ENCODE peak calls at places on chromosomes 6 and 20, in five cellular contexts. One of them, this sample, is unnamed.

GRCh38 chr6:28589234-28589951 is 63.7 kb downstream of the GPX5 start:
- DNase-seq in upper lobe of left lung: no peak
- DNase-seq in neuronal stem cell: peak
- DNase-seq in cardiac muscle cell: peak
- DNase-seq in aorta: no peak
- DNase-seq in this sample: no peak

GRCh38 chr20:25058797-25059486 is 1.0 kb upstream of the ACSS1 start:
- DNase-seq in cardiac muscle cell: no peak
- DNase-seq in upper lobe of left lung: peak
- DNase-seq in neuronal stem cell: no peak
- DNase-seq in aorta: no peak
- DNase-seq in this sample: peak

GRCh38 chr6:34152042-34152524 is 6.2 kb upstream of the GRM4 start:
- DNase-seq in aorta: no peak
- DNase-seq in cardiac muscle cell: no peak
- DNase-seq in upper lobe of left lung: no peak
- DNase-seq in neuronal stem cell: no peak
- DNase-seq in this sample: no peak

GRCh38 chr6:154569136-154569862 is 58.8 kb upstream of the CNKSR3 start:
- DNase-seq in upper lobe of left lung: no peak
- DNase-seq in neuronal stem cell: no peak
- DNase-seq in cardiac muscle cell: no peak
- DNase-seq in aorta: no peak
- DNase-seq in this sample: no peak

GRCh38 chr20:41299899-41300298 is 17.6 kb downstream of the ZHX3 start:
- DNase-seq in cardiac muscle cell: no peak
- DNase-seq in aorta: no peak
- DNase-seq in upper lobe of left lung: no peak
- DNase-seq in neuronal stem cell: no peak
- DNase-seq in this sample: no peak

GRCh38 chr6:38867726-38868125 is 152.6 kb downstream of the DNAH8 start:
- DNase-seq in aorta: no peak
- DNase-seq in upper lobe of left lung: no peak
- DNase-seq in cardiac muscle cell: no peak
- DNase-seq in neuronal stem cell: no peak
- DNase-seq in this sample: no peak

GRCh38 chr20:19207541-19207940 is 4.9 kb upstream of the SLC24A3 start:
- DNase-seq in cardiac muscle cell: no peak
- DNase-seq in upper lobe of left lung: no peak
- DNase-seq in aorta: no peak
- DNase-seq in neuronal stem cell: no peak
- DNase-seq in this sample: no peak

GRCh38 chr6:84643778-84644177 is 120.6 kb downstream of the TBX18 start:
- DNase-seq in upper lobe of left lung: no peak
- DNase-seq in aorta: no peak
- DNase-seq in cardiac muscle cell: no peak
- DNase-seq in neuronal stem cell: no peak
- DNase-seq in this sample: no peak

GRCh38 chr20:62590301-62591121 is 51.8 kb upstream of the SLCO4A1 start:
- DNase-seq in cardiac muscle cell: no peak
- DNase-seq in upper lobe of left lung: no peak
- DNase-seq in neuronal stem cell: no peak
- DNase-seq in aorta: peak
- DNase-seq in this sample: no peak

GRCh38 chr6:52610745-52611355 is 34.0 kb upstream of the TRAM2 start:
- DNase-seq in upper lobe of left lung: no peak
- DNase-seq in cardiac muscle cell: no peak
- DNase-seq in aorta: no peak
- DNase-seq in neuronal stem cell: no peak
- DNase-seq in this sample: no peak

GRCh38 chr20:10466855-10467254 is 31.8 kb downstream of the SLX4IP start:
- DNase-seq in upper lobe of left lung: no peak
- DNase-seq in cardiac muscle cell: no peak
- DNase-seq in aorta: no peak
- DNase-seq in neuronal stem cell: no peak
- DNase-seq in this sample: no peak

GRCh38 chr6:116012471-116012949 is 48.2 kb downstream of the FRK start:
- DNase-seq in aorta: no peak
- DNase-seq in upper lobe of left lung: no peak
- DNase-seq in neuronal stem cell: no peak
- DNase-seq in cardiac muscle cell: no peak
- DNase-seq in this sample: no peak

GRCh38 chr6:125974214-125974866 is 12.0 kb upstream of the TRMT11 start:
- DNase-seq in aorta: no peak
- DNase-seq in upper lobe of left lung: no peak
- DNase-seq in cardiac muscle cell: peak
- DNase-seq in neuronal stem cell: no peak
- DNase-seq in this sample: no peak

GRCh38 chr20:47266847-47267515 is 89.5 kb downstream of the ZMYND8 start:
- DNase-seq in aorta: no peak
- DNase-seq in upper lobe of left lung: no peak
- DNase-seq in cardiac muscle cell: no peak
- DNase-seq in neuronal stem cell: no peak
- DNase-seq in this sample: no peak

GRCh38 chr6:15592610-15593009 is 70.2 kb downstream of the DTNBP1 start:
- DNase-seq in upper lobe of left lung: no peak
- DNase-seq in neuronal stem cell: no peak
- DNase-seq in aorta: no peak
- DNase-seq in cardiac muscle cell: no peak
- DNase-seq in this sample: no peak

GRCh38 chr6:6284231-6284966 is 36.1 kb downstream of the F13A1 start:
- DNase-seq in aorta: no peak
- DNase-seq in upper lobe of left lung: no peak
- DNase-seq in cardiac muscle cell: no peak
- DNase-seq in neuronal stem cell: no peak
- DNase-seq in this sample: no peak

GRCh38 chr20:37989601-37990001 is 43.7 kb downstream of the TTI1 start:
- DNase-seq in aorta: no peak
- DNase-seq in cardiac muscle cell: peak
- DNase-seq in neuronal stem cell: no peak
- DNase-seq in upper lobe of left lung: peak
- DNase-seq in this sample: no peak

GRCh38 chr20:37988555-37988954 is 44.7 kb downstream of the TTI1 start:
- DNase-seq in cardiac muscle cell: no peak
- DNase-seq in upper lobe of left lung: no peak
- DNase-seq in neuronal stem cell: no peak
- DNase-seq in aorta: no peak
- DNase-seq in this sample: no peak

GRCh38 chr20:37991506-37992302 is 41.6 kb downstream of the TTI1 start:
- DNase-seq in aorta: no peak
- DNase-seq in upper lobe of left lung: no peak
- DNase-seq in neuronal stem cell: no peak
- DNase-seq in cardiac muscle cell: no peak
- DNase-seq in this sample: no peak

GRCh38 chr20:37992802-37993538 is 40.3 kb downstream of the TTI1 start:
- DNase-seq in cardiac muscle cell: peak
- DNase-seq in aorta: no peak
- DNase-seq in upper lobe of left lung: peak
- DNase-seq in neuronal stem cell: no peak
- DNase-seq in this sample: no peak

GRCh38 chr20:37990571-37991151 is 42.6 kb downstream of the TTI1 start:
- DNase-seq in neuronal stem cell: no peak
- DNase-seq in cardiac muscle cell: peak
- DNase-seq in aorta: peak
- DNase-seq in upper lobe of left lung: peak
- DNase-seq in this sample: no peak
- H3K27ac ChIP-seq in neuronal stem cell: no peak
- H3K27ac ChIP-seq in cardiac muscle cell: peak
- H3K27ac ChIP-seq in aorta: no peak
- H3K27ac ChIP-seq in upper lobe of left lung: peak
- H3K27ac ChIP-seq in this sample: no peak

GRCh38 chr6:41690541-41691330 is 44.7 kb downstream of the TFEB start:
- DNase-seq in aorta: peak
- DNase-seq in cardiac muscle cell: no peak
- DNase-seq in neuronal stem cell: no peak
- DNase-seq in upper lobe of left lung: no peak
- DNase-seq in this sample: no peak
- H3K27ac ChIP-seq in aorta: no peak
- H3K27ac ChIP-seq in cardiac muscle cell: no peak
- H3K27ac ChIP-seq in neuronal stem cell: no peak
- H3K27ac ChIP-seq in upper lobe of left lung: no peak
- H3K27ac ChIP-seq in this sample: no peak

GRCh38 chr6:144344651-144345050 is 59.5 kb downstream of the UTRN start:
- DNase-seq in neuronal stem cell: no peak
- DNase-seq in upper lobe of left lung: no peak
- DNase-seq in aorta: no peak
- DNase-seq in cardiac muscle cell: no peak
- DNase-seq in this sample: no peak
- H3K27ac ChIP-seq in neuronal stem cell: no peak
- H3K27ac ChIP-seq in upper lobe of left lung: peak
- H3K27ac ChIP-seq in aorta: no peak
- H3K27ac ChIP-seq in cardiac muscle cell: no peak
- H3K27ac ChIP-seq in this sample: no peak

DNA sequence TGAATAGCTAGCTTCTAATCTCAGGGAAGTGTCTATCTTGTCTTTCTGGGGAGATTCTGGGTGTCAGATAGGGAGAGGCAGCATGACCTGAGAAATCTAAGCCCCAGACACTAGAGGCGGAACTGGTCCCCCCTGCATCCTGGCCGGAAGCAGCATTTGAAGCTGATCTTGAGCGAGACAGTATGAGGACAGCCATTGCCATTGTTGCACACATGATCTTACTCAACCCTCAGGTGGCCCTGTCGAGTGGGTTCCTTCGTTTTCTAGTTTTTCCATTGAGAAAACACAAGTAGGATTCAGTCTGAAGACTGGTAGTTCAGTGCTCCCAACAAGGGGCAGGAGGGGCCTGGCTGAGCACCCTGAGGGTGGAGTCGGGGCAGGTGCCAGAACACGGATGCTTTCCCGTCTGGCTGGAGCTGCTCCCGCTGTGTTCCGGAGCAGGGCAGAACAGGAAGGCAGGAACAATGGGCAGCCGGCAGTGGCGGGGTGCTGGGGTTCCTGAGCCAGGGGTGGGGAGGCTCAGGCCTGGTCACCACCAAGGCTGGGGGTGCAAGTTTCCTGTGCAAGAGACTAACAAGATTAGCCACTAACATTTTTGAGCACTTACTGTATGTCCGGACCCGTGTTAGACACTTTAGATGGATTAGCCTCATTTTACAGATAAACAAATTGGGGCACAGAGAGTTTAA is 7.9 kb upstream of the SDCBP2 start:
- DNase-seq in upper lobe of left lung: peak
- DNase-seq in neuronal stem cell: no peak
- DNase-seq in cardiac muscle cell: no peak
- DNase-seq in aorta: peak
- DNase-seq in this sample: no peak
- H3K27ac ChIP-seq in upper lobe of left lung: peak
- H3K27ac ChIP-seq in neuronal stem cell: no peak
- H3K27ac ChIP-seq in cardiac muscle cell: no peak
- H3K27ac ChIP-seq in aorta: no peak
- H3K27ac ChIP-seq in this sample: no peak

GRCh38 chr6:163841733-163842132 is 427.2 kb downstream of the QKI start:
- DNase-seq in cardiac muscle cell: no peak
- DNase-seq in upper lobe of left lung: no peak
- DNase-seq in aorta: no peak
- DNase-seq in neuronal stem cell: no peak
- DNase-seq in this sample: no peak

GRCh38 chr6:163842467-163842866 is 427.9 kb downstream of the QKI start:
- DNase-seq in upper lobe of left lung: no peak
- DNase-seq in aorta: no peak
- DNase-seq in cardiac muscle cell: no peak
- DNase-seq in neuronal stem cell: no peak
- DNase-seq in this sample: no peak

GRCh38 chr6:163843194-163843593 is 428.7 kb downstream of the QKI start:
- DNase-seq in cardiac muscle cell: no peak
- DNase-seq in upper lobe of left lung: no peak
- DNase-seq in aorta: no peak
- DNase-seq in neuronal stem cell: no peak
- DNase-seq in this sample: no peak

GRCh38 chr6:163844352-163844751 is 429.8 kb downstream of the QKI start:
- DNase-seq in neuronal stem cell: no peak
- DNase-seq in aorta: no peak
- DNase-seq in upper lobe of left lung: no peak
- DNase-seq in cardiac muscle cell: no peak
- DNase-seq in this sample: no peak

DNA sequence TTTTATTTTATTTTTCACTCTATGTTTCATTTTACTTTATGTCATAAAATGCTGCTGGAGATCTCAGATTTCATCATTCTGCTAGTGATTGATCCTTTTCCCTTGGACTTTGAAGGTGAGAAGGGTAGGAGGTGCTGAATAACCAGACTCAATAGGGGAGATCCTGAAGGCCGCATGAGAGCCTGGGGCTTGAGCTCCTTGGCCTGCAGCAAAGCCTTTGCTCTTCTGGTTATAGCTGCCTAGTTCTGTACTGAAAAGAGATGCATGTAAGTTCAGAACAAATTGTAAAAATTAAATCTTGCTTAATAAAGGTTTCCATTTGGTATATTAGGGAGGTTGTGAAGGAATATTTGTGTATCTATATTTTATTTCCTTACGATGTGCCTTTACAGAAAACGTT is 430.2 kb downstream of the QKI start:
- DNase-seq in cardiac muscle cell: no peak
- DNase-seq in upper lobe of left lung: no peak
- DNase-seq in aorta: no peak
- DNase-seq in neuronal stem cell: no peak
- DNase-seq in this sample: no peak
- H3K27ac ChIP-seq in cardiac muscle cell: no peak
- H3K27ac ChIP-seq in upper lobe of left lung: no peak
- H3K27ac ChIP-seq in aorta: no peak
- H3K27ac ChIP-seq in neuronal stem cell: no peak
- H3K27ac ChIP-seq in this sample: no peak

GRCh38 chr6:3457710-3458605 is 1.1 kb upstream of the SLC22A23 start:
- DNase-seq in aorta: no peak
- DNase-seq in upper lobe of left lung: peak
- DNase-seq in neuronal stem cell: no peak
- DNase-seq in cardiac muscle cell: peak
- DNase-seq in this sample: no peak
- H3K27ac ChIP-seq in aorta: no peak
- H3K27ac ChIP-seq in upper lobe of left lung: no peak
- H3K27ac ChIP-seq in neuronal stem cell: no peak
- H3K27ac ChIP-seq in cardiac muscle cell: no peak
- H3K27ac ChIP-seq in this sample: no peak

GRCh38 chr6:150238294-150238693 is 95.5 kb downstream of the PPP1R14C start:
- DNase-seq in aorta: peak
- DNase-seq in cardiac muscle cell: no peak
- DNase-seq in upper lobe of left lung: peak
- DNase-seq in neuronal stem cell: no peak
- DNase-seq in this sample: no peak
- H3K27ac ChIP-seq in aorta: no peak
- H3K27ac ChIP-seq in cardiac muscle cell: no peak
- H3K27ac ChIP-seq in upper lobe of left lung: peak
- H3K27ac ChIP-seq in neuronal stem cell: no peak
- H3K27ac ChIP-seq in this sample: no peak

This sample was measured in coronary artery.